ENCODE peak calls at places on chromosomes 2 and 18, in seven cellular contexts. R, X, K, T, P, V and E are unnamed samples.
A peak's percentile ranks its signal among the peaks of the same experiment; 100 is the strongest.

GRCh38 chr2:23618265-23618664 is 233.3 kb downstream of the KLHL29 start:
- DNase-seq in R (no peak), X (no peak), K (no peak), T (no peak), P (no peak), V (no peak), E (no peak)

GRCh38 chr2:143928613-143929012 is 591.3 kb downstream of the ZEB2 start:
- DNase-seq in R (no peak), X (no peak), K (no peak), T (no peak), P (no peak), V (no peak), E (no peak)

GRCh38 chr2:239252433-239253200 is 148.2 kb downstream of the HDAC4 start:
- DNase-seq in R (peak; percentile 94), X (no peak), K (no peak), T (no peak), P (no peak), V (no peak), E (no peak)

GRCh38 chr2:156436477-156437085 is 402 bp downstream of the GPD2 start:
- DNase-seq in R (no peak), X (peak; percentile 33), K (no peak), T (peak; percentile 44), P (no peak), V (no peak), E (no peak)

GRCh38 chr2:181984814-181985631 is 630 bp upstream of the PPP1R1C start:
- DNase-seq in R (no peak), X (no peak), K (no peak), T (no peak), P (no peak), V (no peak), E (no peak)

GRCh38 chr2:216792222-216793001 is 67.5 kb downstream of the TNP1 start:
- DNase-seq in R (peak; percentile 75), X (peak; percentile 58), K (no peak), T (no peak), P (peak; percentile 52), V (peak; percentile 83), E (no peak)

GRCh38 chr2:74915743-74916142 is 42.7 kb upstream of the POLE4 start:
- DNase-seq in R (no peak), X (no peak), K (no peak), T (no peak), P (no peak), V (peak; percentile 55), E (no peak)

GRCh38 chr18:62778976-62779869 is 63.9 kb downstream of the PHLPP1 start:
- DNase-seq in R (no peak), X (no peak), K (no peak), T (no peak), P (no peak), V (no peak), E (no peak)

GRCh38 chr18:79962311-79962710 is 2.1 kb upstream of the HSBP1L1 start:
- DNase-seq in R (no peak), X (peak; percentile 79), K (no peak), T (no peak), P (no peak), V (peak; percentile 74), E (no peak)

GRCh38 chr2:47004905-47005495 is 89.4 kb upstream of the MCFD2 start:
- DNase-seq in R (no peak), X (no peak), K (no peak), T (no peak), P (no peak), V (no peak), E (no peak)

GRCh38 chr2:127121776-127122176 is 14.8 kb upstream of the BIN1 start:
- DNase-seq in R (peak; percentile 89), X (no peak), K (no peak), T (no peak), P (no peak), V (no peak), E (no peak)

GRCh38 chr2:36352711-36353110 is 2.9 kb upstream of the CRIM1 start:
- DNase-seq in R (no peak), X (peak; percentile 84), K (no peak), T (no peak), P (no peak), V (peak; percentile 87), E (no peak)

GRCh38 chr18:24603151-24603550 is 142.7 kb downstream of the HRH4 start:
- DNase-seq in R (no peak), X (no peak), K (no peak), T (no peak), P (no peak), V (no peak), E (no peak)

GRCh38 chr2:240916571-240917008 is 10.5 kb downstream of the CROCC2 start:
- DNase-seq in R (peak; percentile 87), X (no peak), K (peak; percentile 35), T (no peak), P (peak; percentile 65), V (peak; percentile 72), E (peak; percentile 42)

GRCh38 chr18:27579364-27579763 is 394.3 kb upstream of the CHST9 start:
- DNase-seq in R (no peak), X (no peak), K (no peak), T (no peak), P (no peak), V (no peak), E (no peak)

GRCh38 chr18:74951165-74951760 is 257.7 kb downstream of the PTGR3 start:
- DNase-seq in R (no peak), X (peak; percentile 93), K (peak; percentile 73), T (peak; percentile 81), P (no peak), V (peak; percentile 95), E (no peak)

GRCh38 chr2:121418494-121419058 is 112.1 kb upstream of the RNU4ATAC start:
- DNase-seq in R (no peak), X (no peak), K (no peak), T (no peak), P (no peak), V (no peak), E (no peak)

GRCh38 chr18:36889316-36889715 is 60.4 kb downstream of the KIAA1328 start:
- DNase-seq in R (no peak), X (no peak), K (no peak), T (no peak), P (no peak), V (no peak), E (no peak)

GRCh38 chr2:119475857-119476244 is 44.2 kb downstream of the TMEM37 start:
- DNase-seq in R (no peak), X (no peak), K (no peak), T (peak; percentile 22), P (no peak), V (no peak), E (no peak)

GRCh38 chr2:119475225-119475856 is 43.7 kb downstream of the TMEM37 start:
- DNase-seq in R (no peak), X (no peak), K (no peak), T (peak; percentile 21), P (peak; percentile 73), V (no peak), E (no peak)

GRCh38 chr2:119478188-119479065 is 45.9 kb downstream of the SCTR start:
- DNase-seq in R (no peak), X (no peak), K (no peak), T (peak; percentile 20), P (peak; percentile 17), V (no peak), E (no peak)

GRCh38 chr2:119474371-119475224 is 42.9 kb downstream of the TMEM37 start:
- DNase-seq in R (no peak), X (no peak), K (no peak), T (peak; percentile 16), P (peak; percentile 21), V (no peak), E (no peak)

GRCh38 chr2:119476301-119477117 is 44.9 kb downstream of the TMEM37 start:
- DNase-seq in R (peak; percentile 76), X (peak; percentile 43), K (peak; percentile 80), T (peak; percentile 63), P (peak; percentile 93), V (peak; percentile 36), E (no peak)
- TF ChIP-seq CTCF in R (peak; percentile 95), X (peak; percentile 96), K (peak; percentile 98), T (peak; percentile 94), P (peak; percentile 100), V (peak; percentile 78), E (peak; percentile 58)

DNA sequence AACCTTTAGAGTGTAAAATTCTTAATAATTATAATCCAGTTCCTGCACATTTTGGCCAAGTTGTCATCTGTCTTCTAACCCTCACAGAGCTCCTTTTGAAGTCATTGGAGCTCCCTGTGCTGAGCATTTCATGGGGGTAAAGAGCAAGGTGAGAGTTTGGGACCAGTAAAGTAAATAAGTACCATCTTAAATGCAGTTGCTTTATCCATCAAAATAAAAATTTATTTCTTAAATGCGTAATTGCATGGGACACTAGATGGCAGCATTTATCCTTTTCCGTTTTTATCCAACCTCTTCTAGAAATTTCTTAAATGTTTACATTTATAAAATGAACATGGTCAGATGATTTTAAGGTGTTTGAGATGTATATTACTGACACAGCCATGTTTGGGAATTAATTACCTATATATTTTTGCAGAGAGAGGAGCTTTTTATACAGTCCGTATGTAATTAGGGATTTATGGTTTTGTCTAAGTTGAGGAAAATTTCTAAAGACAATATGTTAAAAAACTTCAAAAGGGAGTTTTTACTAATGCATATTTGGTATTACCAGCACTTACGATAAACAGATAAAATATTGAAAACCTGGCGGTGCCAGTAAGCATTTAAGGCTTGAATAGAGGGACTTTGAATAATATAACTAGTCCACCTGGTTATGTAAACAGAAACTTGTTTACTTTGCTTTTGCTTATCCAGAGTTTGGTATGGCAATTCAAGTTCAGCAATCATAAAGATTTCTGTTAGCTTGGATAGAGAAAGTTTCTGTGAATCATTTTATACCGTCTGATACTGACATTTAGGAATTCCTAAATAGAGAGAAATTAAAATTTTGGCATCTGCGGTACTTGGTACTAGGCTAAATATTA is 54.5 kb downstream of the ACSL3 start:
- DNase-seq in R (no peak), X (peak; percentile 26), K (no peak), T (no peak), P (no peak), V (no peak), E (no peak)
- TF ChIP-seq CTCF in R (peak; percentile 42), X (peak; percentile 21), K (no peak), T (peak; percentile 32), P (peak; percentile 66), V (peak; percentile 50), E (no peak)

GRCh38 chr2:195404650-195405049 is 252.4 kb upstream of the SLC39A10 start:
- DNase-seq in R (no peak), X (no peak), K (no peak), T (no peak), P (no peak), V (no peak), E (no peak)
- TF ChIP-seq CTCF in R (no peak), X (no peak), K (no peak), T (no peak), P (peak; percentile 40), V (no peak), E (no peak)

DNA sequence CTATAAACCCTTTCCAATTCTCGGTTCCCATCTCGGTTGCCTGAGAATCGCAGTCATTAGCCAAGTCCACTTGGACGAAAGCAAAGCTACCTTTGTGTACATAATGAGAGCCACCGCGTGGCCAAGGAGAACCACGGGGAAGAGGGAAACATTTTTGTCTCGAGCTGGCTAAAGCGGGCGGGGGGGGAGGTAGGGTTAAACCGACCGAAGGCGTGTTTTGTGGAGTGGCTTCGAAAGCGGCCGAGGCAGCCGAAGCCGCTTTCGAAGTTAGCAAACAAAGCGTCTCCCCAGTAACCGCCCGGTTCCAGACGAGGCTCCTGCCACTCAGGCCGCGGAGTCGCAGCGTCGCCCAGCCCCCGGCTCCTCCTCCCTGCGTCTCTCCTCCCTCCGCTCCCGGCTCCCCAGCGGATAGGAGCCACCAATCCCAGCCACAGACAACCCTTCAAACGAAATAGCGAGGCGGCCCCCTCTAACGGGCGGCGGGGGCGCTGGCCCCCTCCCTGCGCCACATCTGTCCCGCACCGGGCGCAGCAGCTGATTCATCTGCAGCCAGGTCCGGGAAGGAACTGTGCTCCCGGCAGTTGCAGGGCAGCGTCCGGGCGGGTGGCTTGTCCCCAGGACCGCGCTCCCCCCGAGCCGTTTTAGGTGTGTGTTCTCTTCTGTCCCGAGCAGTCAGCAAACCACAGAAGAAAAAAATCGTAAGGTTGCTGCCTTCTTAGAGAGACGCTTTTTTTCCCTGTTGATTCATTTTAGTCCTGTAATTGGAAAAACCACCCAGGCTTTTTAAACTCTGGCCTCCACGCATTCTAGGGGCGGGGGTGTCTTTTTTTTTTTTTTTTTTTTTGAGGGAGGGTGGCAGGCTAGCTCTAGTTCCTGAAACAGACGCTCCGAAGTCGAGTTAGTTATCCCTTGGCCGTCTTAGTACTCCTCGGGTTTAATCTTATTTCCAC is 1.8 kb upstream of the TGIF1 start:
- DNase-seq in R (peak; percentile 97), X (peak; percentile 92), K (peak; percentile 94), T (peak; percentile 94), P (peak; percentile 98), V (peak; percentile 93), E (peak; percentile 48)
- TF ChIP-seq CTCF in R (peak; percentile 10), X (peak; percentile 34), K (no peak), T (no peak), P (no peak), V (no peak), E (no peak)